ENCODE peak calls at places on chromosome 6, in seven cellular contexts. F, P, D, C, Q, E and Z are unnamed samples.
A peak's percentile ranks its signal among the peaks of the same experiment; 100 is the strongest.

GRCh38 chr6:705047-705446 is 12.1 kb upstream of the EXOC2 start:
- DNase-seq in F (no peak), P (no peak), D (no peak), C (no peak), Q (no peak), E (no peak), Z (no peak)

GRCh38 chr6:150093397-150093796 is 24.5 kb upstream of the ULBP3 start:
- DNase-seq in F (no peak), P (no peak), D (no peak), C (no peak), Q (no peak), E (no peak), Z (no peak)

GRCh38 chr6:139050770-139051313 is 22.3 kb downstream of the ABRACL start:
- DNase-seq in F (no peak), P (no peak), D (no peak), C (no peak), Q (no peak), E (no peak), Z (no peak)

GRCh38 chr6:118980063-118980462 is 45.1 kb upstream of the MCM9 start:
- DNase-seq in F (no peak), P (no peak), D (no peak), C (peak; percentile 21), Q (no peak), E (no peak), Z (no peak)

GRCh38 chr6:111985202-111985731 is 68.6 kb upstream of the CCN6 start:
- DNase-seq in F (peak; percentile 33), P (peak; percentile 95), D (no peak), C (no peak), Q (no peak), E (no peak), Z (no peak)

GRCh38 chr6:6834356-6835342 is 246.1 kb downstream of the LY86 start:
- DNase-seq in F (no peak), P (no peak), D (no peak), C (no peak), Q (no peak), E (no peak), Z (no peak)

GRCh38 chr6:142985286-142985685 is 40.3 kb upstream of the HIVEP2 start:
- DNase-seq in F (no peak), P (no peak), D (no peak), C (no peak), Q (no peak), E (no peak), Z (no peak)

GRCh38 chr6:78861509-78861908 is 5.8 kb upstream of the IRAK1BP1 start:
- DNase-seq in F (no peak), P (no peak), D (no peak), C (peak; percentile 41), Q (no peak), E (no peak), Z (no peak)

GRCh38 chr6:44044154-44044539 is 83.1 kb downstream of the MRPL14 start:
- DNase-seq in F (no peak), P (no peak), D (peak; percentile 61), C (peak; percentile 57), Q (no peak), E (no peak), Z (no peak)

GRCh38 chr6:88358846-88359245 is 192.7 kb upstream of the CNR1 start:
- DNase-seq in F (no peak), P (no peak), D (no peak), C (no peak), Q (no peak), E (no peak), Z (no peak)

GRCh38 chr6:18405477-18406293 is 18.5 kb downstream of the RNF144B start:
- DNase-seq in F (no peak), P (no peak), D (no peak), C (no peak), Q (no peak), E (no peak), Z (peak; percentile 91)

GRCh38 chr6:63636516-63636968 is 940 bp downstream of the PHF3 start:
- DNase-seq in F (no peak), P (peak; percentile 13), D (peak; percentile 40), C (peak; percentile 59), Q (peak; percentile 47), E (no peak), Z (no peak)

GRCh38 chr6:2890981-2891767 is 11.9 kb downstream of the SERPINB9 start:
- DNase-seq in F (no peak), P (no peak), D (no peak), C (no peak), Q (no peak), E (no peak), Z (no peak)

GRCh38 chr6:111709615-111710398 is 104.1 kb upstream of the TRAF3IP2 start:
- DNase-seq in F (no peak), P (peak; percentile 48), D (peak; percentile 86), C (peak; percentile 68), Q (peak; percentile 78), E (peak; percentile 33), Z (peak; percentile 61)

GRCh38 chr6:45416700-45417099 is 39.0 kb upstream of the SUPT3H start:
- DNase-seq in F (no peak), P (no peak), D (no peak), C (no peak), Q (no peak), E (no peak), Z (no peak)

GRCh38 chr6:135410856-135411255 is 86.7 kb downstream of the AHI1 start:
- DNase-seq in F (no peak), P (no peak), D (no peak), C (no peak), Q (no peak), E (no peak), Z (no peak)

GRCh38 chr6:38262609-38263008 is 377.1 kb downstream of the BTBD9 start:
- DNase-seq in F (no peak), P (no peak), D (no peak), C (no peak), Q (no peak), E (no peak), Z (no peak)

GRCh38 chr6:16276991-16277981 is 38.9 kb downstream of the GMPR start:
- DNase-seq in F (peak; percentile 59), P (peak; percentile 83), D (peak; percentile 94), C (peak; percentile 85), Q (peak; percentile 33), E (no peak), Z (peak; percentile 51)

GRCh38 chr6:43593938-43594337 is 18.0 kb downstream of the POLH start:
- DNase-seq in F (no peak), P (no peak), D (no peak), C (no peak), Q (no peak), E (no peak), Z (no peak)

GRCh38 chr6:117226778-117227177 is 38.6 kb upstream of the VGLL2 start:
- DNase-seq in F (no peak), P (no peak), D (no peak), C (peak; percentile 48), Q (no peak), E (no peak), Z (no peak)

GRCh38 chr6:40356242-40356910 is 230.8 kb downstream of the LRFN2 start:
- DNase-seq in F (no peak), P (no peak), D (peak; percentile 4), C (no peak), Q (no peak), E (no peak), Z (no peak)

GRCh38 chr6:41637179-41638001 is 878 bp upstream of the MDFI start:
- DNase-seq in F (no peak), P (no peak), D (no peak), C (no peak), Q (peak; percentile 71), E (no peak), Z (no peak)

GRCh38 chr6:150025201-150025917 is at the start of gene RAET1L:
- DNase-seq in F (no peak), P (peak; percentile 65), D (no peak), C (no peak), Q (no peak), E (no peak), Z (no peak)

GRCh38 chr6:89120371-89120770 is 2.5 kb upstream of the SRSF12 start:
- DNase-seq in F (no peak), P (no peak), D (no peak), C (no peak), Q (no peak), E (no peak), Z (no peak)

GRCh38 chr6:83314693-83315092 is 116.2 kb downstream of the ME1 start:
- DNase-seq in F (no peak), P (no peak), D (no peak), C (no peak), Q (no peak), E (no peak), Z (no peak)

DNA sequence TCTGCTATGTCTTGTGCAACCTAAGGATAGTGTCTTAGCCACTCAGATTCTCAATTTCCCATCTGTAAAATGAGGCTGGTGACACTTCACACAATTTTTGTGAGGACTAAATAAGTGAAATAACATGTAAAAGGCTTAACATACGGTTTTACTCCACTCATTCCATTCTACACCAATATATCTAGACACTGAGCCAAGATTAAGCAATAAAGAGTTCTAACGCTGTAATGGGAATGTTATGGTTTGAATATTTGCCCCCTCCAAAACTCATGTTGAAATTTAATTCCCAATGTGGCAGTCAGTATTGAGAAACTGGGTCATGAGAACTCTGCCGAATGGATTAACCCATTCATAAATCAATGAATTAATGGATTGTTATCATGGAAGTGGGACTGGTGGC is 301.0 kb downstream of the HACE1 start:
- DNase-seq in F (no peak), P (no peak), D (no peak), C (no peak), Q (no peak), E (no peak), Z (no peak)
- H3K36me3 ChIP-seq in F (no peaks in the 10 kb centered on the region), P (no peaks in the 10 kb centered on the region), D (no peaks in the 10 kb centered on the region), C (no peaks in the 10 kb centered on the region), Q (no peaks in the 10 kb centered on the region), E (no peaks in the 10 kb centered on the region), Z (no peaks in the 10 kb centered on the region)

GRCh38 chr6:33727932-33728331 is 16.4 kb upstream of the UQCC2 start:
- DNase-seq in F (no peak), P (no peak), D (no peak), C (no peak), Q (no peak), E (no peak), Z (no peak)
- TF ChIP-seq SIN3A in F (no peak), P (no peak), D (no peak), C (no peak), Q (no peak), E (no peak), Z (no peak)

DNA sequence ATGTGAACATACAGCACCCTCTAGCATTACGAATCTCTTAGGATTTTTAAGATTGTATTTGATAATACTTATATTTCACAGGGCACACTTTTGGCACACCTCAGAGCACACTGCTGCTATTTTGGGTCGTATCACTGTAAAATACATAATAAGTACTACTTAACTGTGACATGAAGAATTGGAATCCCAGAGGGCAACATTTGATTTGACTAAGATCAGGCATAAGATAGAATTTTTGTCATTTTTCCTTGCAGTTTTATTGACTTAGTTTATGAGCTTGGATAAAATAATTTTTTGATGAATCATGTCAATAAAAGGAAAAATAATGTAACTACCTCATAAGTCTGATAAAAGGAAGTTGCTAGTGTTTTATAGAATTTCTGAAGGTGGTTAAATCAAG is 22.4 kb downstream of the MRS2 start:
- DNase-seq in F (no peak), P (no peak), D (no peak), C (no peak), Q (no peak), E (no peak), Z (no peak)
- H3K36me3 ChIP-seq in F (peaks cover 14% of the 10 kb centered on the region), P (peaks cover 40% of the 10 kb centered on the region), D (peaks cover 73% of the 10 kb centered on the region), C (peaks cover 25% of the 10 kb centered on the region), Q (peaks cover 65% of the 10 kb centered on the region), E (peaks cover under 1% of the 10 kb centered on the region), Z (peaks cover 35% of the 10 kb centered on the region)

DNA sequence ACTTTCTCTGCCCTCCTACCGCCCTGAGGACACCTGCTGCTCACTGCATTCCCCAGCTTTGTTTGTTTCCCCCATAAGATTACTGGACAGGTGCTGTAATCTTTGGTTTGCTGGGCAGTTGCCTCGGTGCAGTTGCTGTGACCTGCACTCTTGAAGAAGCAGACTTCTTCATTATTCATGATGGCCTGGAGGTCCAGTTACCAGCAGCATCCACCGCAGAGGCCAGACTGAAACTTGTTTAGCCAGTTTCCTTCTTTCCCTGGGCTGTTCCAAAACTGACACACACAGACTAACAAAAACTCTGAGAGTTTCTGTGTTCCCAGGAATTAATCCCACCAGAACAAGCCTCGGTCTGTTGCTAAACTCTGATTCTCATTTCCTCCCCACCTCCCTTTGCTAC is 144.1 kb downstream of the QRSL1 start:
- DNase-seq in F (no peak), P (no peak), D (no peak), C (no peak), Q (no peak), E (no peak), Z (no peak)
- TF ChIP-seq SIN3A in F (no peak), P (no peak), D (no peak), C (no peak), Q (no peak), E (no peak), Z (no peak)